ENCODE peak calls at places on chromosomes 5 and 9, in six cellular contexts. Y is HepG2, E is SK-N-SH, J is GM12878, N is H1, U is K562. O is an unnamed sample.

GRCh38 chr5:54838843-54839242 is 146.6 kb downstream of the ESM1 start:
- DNase-seq in Y (no peak), E (peak), J (no peak), N (no peak), U (no peak), O (no peak)

GRCh38 chr9:137313326-137313920 is 11.4 kb upstream of the NRARP start:
- DNase-seq in Y (no peak), E (peak), J (no peak), N (no peak), U (peak), O (no peak)

GRCh38 chr9:136721339-136722092 is 9.1 kb downstream of the DIPK1B start:
- DNase-seq in Y (no peak), E (no peak), J (no peak), N (no peak), U (no peak), O (peak)

GRCh38 chr5:147887026-147887627 is 8.6 kb downstream of the SCGB3A2 start:
- DNase-seq in Y (peak), E (peak), J (no peak), N (no peak), U (no peak), O (no peak)

GRCh38 chr5:141532726-141533125 is 43.8 kb downstream of the PCDHGC5 start:
- DNase-seq in Y (no peak), E (no peak), J (no peak), N (no peak), U (no peak), O (no peak)

GRCh38 chr5:141757402-141757801 is 75.4 kb upstream of the ARAP3 start:
- DNase-seq in Y (no peak), E (peak), J (no peak), N (no peak), U (peak), O (no peak)

GRCh38 chr5:62432618-62433064 is 20.1 kb downstream of the IPO11 start:
- DNase-seq in Y (no peak), E (no peak), J (no peak), N (no peak), U (peak), O (peak)

GRCh38 chr5:440413-441180 is 2.4 kb upstream of the EXOC3 start:
- DNase-seq in Y (no peak), E (no peak), J (no peak), N (no peak), U (no peak), O (peak)

GRCh38 chr9:7137040-7137439 is 379.3 kb downstream of the KDM4C start:
- DNase-seq in Y (no peak), E (no peak), J (no peak), N (no peak), U (no peak), O (no peak)

GRCh38 chr5:32254987-32255900 is 57.5 kb downstream of the MTMR12 start:
- DNase-seq in Y (no peak), E (no peak), J (no peak), N (no peak), U (no peak), O (no peak)

GRCh38 chr5:25544652-25545249 is 900.0 kb upstream of the CDH10 start:
- DNase-seq in Y (peak), E (peak), J (peak), N (peak), U (peak), O (peak)

GRCh38 chr5:89071941-89072331 is 189.0 kb upstream of the MEF2C start:
- DNase-seq in Y (no peak), E (no peak), J (peak), N (no peak), U (no peak), O (no peak)

GRCh38 chr5:87541033-87541432 is 128.3 kb upstream of the CCNH start:
- DNase-seq in Y (no peak), E (peak), J (no peak), N (no peak), U (no peak), O (no peak)

GRCh38 chr5:63860379-63860778 is 101.9 kb downstream of the HTR1A start:
- DNase-seq in Y (no peak), E (no peak), J (no peak), N (no peak), U (no peak), O (no peak)

GRCh38 chr5:39100851-39101396 is 26.7 kb upstream of the RICTOR start:
- DNase-seq in Y (peak), E (no peak), J (no peak), N (no peak), U (no peak), O (no peak)

GRCh38 chr5:775960-776861 is 8.3 kb downstream of the ZDHHC11B start:
- DNase-seq in Y (no peak), E (peak), J (no peak), N (no peak), U (no peak), O (no peak)

GRCh38 chr5:16135003-16135402 is 44.6 kb downstream of the MARCHF11 start:
- DNase-seq in Y (no peak), E (peak), J (no peak), N (no peak), U (no peak), O (no peak)

GRCh38 chr5:125103459-125103858 is 357.0 kb upstream of the ZNF608 start:
- DNase-seq in Y (no peak), E (no peak), J (no peak), N (no peak), U (no peak), O (no peak)

GRCh38 chr9:133604214-133604613 is 5.0 kb downstream of the FAM163B start:
- DNase-seq in Y (peak), E (peak), J (no peak), N (no peak), U (no peak), O (no peak)

GRCh38 chr9:107784235-107784958 is 294.8 kb upstream of the KLF4 start:
- DNase-seq in Y (no peak), E (no peak), J (no peak), N (no peak), U (peak), O (no peak)

GRCh38 chr5:173671121-173671949 is 54.9 kb upstream of the BOD1 start:
- DNase-seq in Y (peak), E (no peak), J (no peak), N (no peak), U (no peak), O (peak)

GRCh38 chr5:172274951-172275753 is 8.4 kb downstream of the UBTD2 start:
- DNase-seq in Y (no peak), E (no peak), J (peak), N (peak), U (no peak), O (no peak)

GRCh38 chr5:138927979-138928378 is 52.8 kb upstream of the LRRTM2 start:
- DNase-seq in Y (peak), E (peak), J (no peak), N (no peak), U (no peak), O (no peak)

GRCh38 chr5:2902186-2902585 is 150.7 kb upstream of the IRX2 start:
- DNase-seq in Y (no peak), E (no peak), J (no peak), N (peak), U (no peak), O (no peak)

GRCh38 chr9:128182872-128183528 is 8.4 kb downstream of the CIZ1 start:
- DNase-seq in Y (no peak), E (no peak), J (no peak), N (no peak), U (no peak), O (no peak)

GRCh38 chr5:120465281-120465961 is 1.3 kb downstream of the PRR16 start:
- DNase-seq in Y (no peak), E (peak), J (no peak), N (peak), U (peak), O (no peak)

GRCh38 chr9:70594546-70594945 is 180.1 kb upstream of the KLF9 start:
- DNase-seq in Y (no peak), E (no peak), J (no peak), N (no peak), U (no peak), O (no peak)

GRCh38 chr5:1008451-1009358 is at the start of gene NKD2:
- DNase-seq in Y (no peak), E (peak), J (no peak), N (peak), U (peak), O (no peak)

GRCh38 chr9:120481248-120481647 is 98.7 kb downstream of the CDK5RAP2 start:
- DNase-seq in Y (peak), E (no peak), J (no peak), N (no peak), U (no peak), O (no peak)

GRCh38 chr5:14155075-14155474 is 11.9 kb downstream of the TRIO start:
- DNase-seq in Y (no peak), E (no peak), J (no peak), N (no peak), U (no peak), O (peak)

GRCh38 chr9:129351058-129351641 is 173.1 kb upstream of the IER5L start:
- DNase-seq in Y (no peak), E (peak), J (no peak), N (peak), U (peak), O (no peak)

GRCh38 chr5:66894480-66895240 is 298.5 kb downstream of the MAST4 start:
- DNase-seq in Y (no peak), E (no peak), J (no peak), N (no peak), U (no peak), O (no peak)

GRCh38 chr9:114282926-114283325 is 40.0 kb upstream of the ORM1 start:
- DNase-seq in Y (no peak), E (peak), J (no peak), N (no peak), U (no peak), O (peak)

GRCh38 chr5:152303841-152304240 is 101.2 kb downstream of the NMUR2 start:
- DNase-seq in Y (no peak), E (no peak), J (no peak), N (no peak), U (no peak), O (no peak)

GRCh38 chr5:152309926-152310450 is 95.1 kb downstream of the NMUR2 start:
- DNase-seq in Y (no peak), E (no peak), J (no peak), N (no peak), U (no peak), O (no peak)

GRCh38 chr5:152306386-152306785 is 98.7 kb downstream of the NMUR2 start:
- DNase-seq in Y (no peak), E (no peak), J (no peak), N (no peak), U (no peak), O (no peak)

DNA sequence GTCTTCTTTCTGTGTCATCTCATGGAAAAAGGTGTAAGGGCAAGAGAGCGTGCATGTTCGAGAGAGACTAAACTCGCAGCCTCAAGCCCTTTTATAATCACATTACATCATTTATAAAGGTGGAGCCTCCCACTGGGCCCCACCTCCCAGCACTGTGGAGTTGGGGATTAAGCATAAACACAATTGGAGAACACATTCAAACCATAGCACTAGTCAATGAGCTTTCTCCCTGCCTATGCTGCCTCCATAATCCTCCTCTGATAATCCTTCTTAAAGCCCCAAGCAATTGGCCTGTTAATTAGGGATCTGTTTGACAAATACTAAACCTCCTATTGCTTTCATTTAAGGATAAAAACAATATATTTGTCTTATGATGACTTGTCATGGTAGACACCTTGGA is 99.6 kb downstream of the NMUR2 start:
- DNase-seq in Y (no peak), E (no peak), J (no peak), N (no peak), U (no peak), O (no peak)
- TF ChIP-seq GABPA in Y (no peak), E (no peak), J (no peak), N (no peak), U (no peak), O (no peak)

GRCh38 chr9:2493578-2493977 is 128.0 kb upstream of the VLDLR start:
- DNase-seq in Y (no peak), E (no peak), J (no peak), N (no peak), U (no peak), O (no peak)

GRCh38 chr9:2495221-2496005 is 126.2 kb upstream of the VLDLR start:
- DNase-seq in Y (no peak), E (no peak), J (no peak), N (no peak), U (no peak), O (no peak)

GRCh38 chr9:2496160-2496559 is 125.4 kb upstream of the VLDLR start:
- DNase-seq in Y (no peak), E (no peak), J (no peak), N (no peak), U (no peak), O (no peak)

GRCh38 chr9:2493106-2493505 is 128.5 kb upstream of the VLDLR start:
- DNase-seq in Y (no peak), E (no peak), J (no peak), N (no peak), U (no peak), O (peak)

DNA sequence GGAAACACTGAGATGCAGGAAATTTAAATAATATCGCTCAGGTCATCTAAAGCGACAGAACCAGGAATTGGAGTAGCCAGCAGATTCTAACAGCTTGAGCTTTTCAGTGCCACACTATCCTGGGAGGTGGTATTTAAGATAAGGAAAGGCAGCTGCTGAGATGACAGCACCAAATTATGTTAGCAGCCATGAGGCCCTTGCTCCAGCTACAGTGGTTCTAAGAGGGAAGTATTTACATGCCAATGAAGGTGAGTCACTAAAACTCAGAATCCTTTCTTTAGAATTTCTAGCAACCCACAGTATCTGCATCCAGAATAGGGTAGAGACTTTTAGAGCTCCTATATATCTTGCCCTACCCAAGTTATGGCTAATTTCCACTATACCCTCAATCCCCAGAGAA is 127.0 kb upstream of the VLDLR start:
- DNase-seq in Y (no peak), E (no peak), J (no peak), N (no peak), U (no peak), O (no peak)
- TF ChIP-seq GABPA in Y (no peak), E (no peak), J (no peak), N (no peak), U (no peak), O (no peak)

GRCh38 chr9:96360976-96361375 is 22.5 kb downstream of the SLC35D2 start:
- DNase-seq in Y (no peak), E (no peak), J (no peak), N (no peak), U (no peak), O (no peak)
- TF ChIP-seq GABPA in Y (no peak), E (no peak), J (no peak), N (no peak), U (no peak), O (no peak)

GRCh38 chr5:33317271-33317670 is 123.5 kb upstream of the TARS1 start:
- DNase-seq in Y (no peak), E (no peak), J (no peak), N (no peak), U (no peak), O (peak)
- TF ChIP-seq GABPA in Y (no peak), E (no peak), J (no peak), N (no peak), U (no peak), O (no peak)

DNA sequence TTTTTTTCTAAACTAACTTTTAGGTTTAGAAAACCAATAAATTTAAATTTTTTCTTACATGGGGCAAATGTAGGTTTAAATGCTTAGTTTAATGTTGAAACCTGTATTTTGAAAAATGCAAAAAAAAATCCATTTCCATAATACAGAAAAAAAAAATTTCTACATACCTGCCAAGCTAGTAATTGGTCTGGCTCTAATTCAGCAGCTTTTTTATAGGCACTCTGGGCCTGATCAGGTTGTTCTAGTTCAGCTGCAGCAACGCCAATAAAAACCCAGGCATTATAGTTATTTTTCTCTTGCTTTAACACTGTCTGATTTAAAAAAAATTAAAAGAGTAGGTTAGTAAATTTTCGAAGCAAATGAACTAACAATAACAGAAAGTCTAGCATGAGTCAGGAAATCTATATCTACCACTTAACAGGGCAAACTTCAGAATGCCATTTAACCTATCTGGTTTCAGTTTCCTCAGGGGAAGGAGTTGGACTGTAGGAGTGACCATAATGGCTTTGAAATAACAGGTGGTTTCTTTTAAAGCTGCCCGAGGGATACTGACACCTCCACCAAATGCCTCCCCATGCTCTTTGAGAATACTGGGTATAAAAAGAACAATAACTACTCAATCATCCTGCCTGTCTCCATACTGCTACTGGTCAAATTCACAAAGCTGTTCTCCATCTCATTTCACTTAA is 11.6 kb downstream of the SKIC3 start:
- DNase-seq in Y (no peak), E (no peak), J (peak), N (no peak), U (peak), O (no peak)
- TF ChIP-seq GABPA in Y (no peak), E (no peak), J (no peak), N (no peak), U (no peak), O (no peak)

O was measured in HL-60.